ENCODE peak calls at places on chromosomes 5 and 9, in seven cellular contexts. C is aorta; X is GM23338; R is effector memory CD4-positive, alpha-beta T cell; V is PC-3; L is heart right ventricle; E is PC-9. O is an unnamed sample. For H3K4me1, the result is how much of the 10 kb centered on the place peaks cover.

GRCh38 chr5:1028481-1029269 is 20.1 kb downstream of the NKD2 start:
- DNase-seq in L (no peak), X (no peak), E (no peak), C (no peak), R (no peak), V (no peak), O (no peak)

GRCh38 chr5:43661102-43661501 is 58.1 kb downstream of the NNT start:
- DNase-seq in X (peak), E (peak), L (peak), R (no peak), C (no peak), V (peak), O (no peak)

GRCh38 chr9:126945682-126946081 is 31.1 kb downstream of the RALGPS1 start:
- DNase-seq in R (no peak), V (no peak), L (no peak), E (no peak), X (no peak), C (no peak), O (no peak)

GRCh38 chr5:14588145-14588544 is 6.6 kb downstream of the OTULINL start:
- DNase-seq in X (no peak), V (no peak), C (no peak), L (no peak), E (no peak), R (no peak), O (no peak)

GRCh38 chr9:110828148-110828730 is 159.6 kb downstream of the MUSK start:
- DNase-seq in R (no peak), E (no peak), X (peak), V (no peak), L (peak), C (peak), O (no peak)

GRCh38 chr9:3337515-3337914 is 188.3 kb downstream of the RFX3 start:
- DNase-seq in E (no peak), R (no peak), V (peak), C (no peak), X (no peak), L (peak), O (no peak)

GRCh38 chr9:129109504-129109903 is 1.1 kb downstream of the CRAT start:
- DNase-seq in C (no peak), L (no peak), R (no peak), X (peak), V (peak), E (no peak), O (peak)

GRCh38 chr9:81979196-81979595 is 9.4 kb upstream of the SPATA31D1 start:
- DNase-seq in E (no peak), X (no peak), C (no peak), R (no peak), L (no peak), V (no peak), O (no peak)

GRCh38 chr5:65338606-65339151 is 143.0 kb downstream of the ADAMTS6 start:
- DNase-seq in E (no peak), C (no peak), L (no peak), V (no peak), R (no peak), X (no peak), O (no peak)

GRCh38 chr5:73938280-73938937 is 312.4 kb downstream of the ARHGEF28 start:
- DNase-seq in V (peak), R (no peak), E (peak), C (no peak), L (no peak), X (no peak), O (no peak)

DNA sequence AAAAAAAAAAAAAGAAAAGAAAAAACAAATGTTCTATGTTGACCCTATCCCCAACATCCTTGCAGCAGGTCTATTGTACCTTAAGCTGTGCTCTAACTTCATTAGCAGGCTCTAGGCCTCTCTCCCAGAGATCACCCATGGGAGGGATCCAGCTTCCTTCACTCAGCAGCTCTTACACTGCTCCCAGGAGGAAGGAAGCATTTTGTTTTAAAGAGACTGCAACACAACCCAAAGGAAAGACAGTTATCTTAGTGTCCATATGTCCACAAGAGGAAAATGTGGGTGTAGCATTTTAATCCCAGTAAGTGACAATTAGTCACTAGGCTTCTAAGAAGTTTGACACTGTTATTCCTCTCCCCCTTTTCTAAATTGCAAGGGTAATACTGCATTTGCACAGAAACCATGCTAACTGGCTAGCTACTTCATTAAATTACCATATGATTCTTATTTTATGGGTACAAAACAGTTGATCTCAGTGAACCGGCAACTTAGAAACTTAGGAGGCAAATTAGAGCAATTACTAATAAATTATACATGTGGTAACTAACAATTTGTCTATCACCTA is 58.8 kb downstream of the MARCHF3 start:
- DNase-seq in X (no peak), C (no peak), L (peak), E (no peak), R (no peak), V (no peak), O (no peak)
- H3K4me1 ChIP-seq in X (under half), C (under half), L (under half), E (under half), R (under half), V (under half), O (under half)

GRCh38 chr5:116573617-116574431 is 799 bp downstream of the SEMA6A start:
- DNase-seq in X (no peak), V (no peak), L (peak), E (no peak), C (no peak), R (no peak), O (no peak)

GRCh38 chr5:116572375-116573278 is 2.0 kb downstream of the SEMA6A start:
- DNase-seq in C (peak), L (peak), R (no peak), E (no peak), X (peak), V (no peak), O (no peak)

GRCh38 chr5:116573279-116573616 is 1.4 kb downstream of the SEMA6A start:
- DNase-seq in V (no peak), C (no peak), L (no peak), X (no peak), R (no peak), E (no peak), O (no peak)

GRCh38 chr5:116569999-116570398 is 4.6 kb downstream of the SEMA6A start:
- DNase-seq in V (no peak), C (no peak), E (no peak), L (no peak), R (no peak), X (no peak), O (no peak)

DNA sequence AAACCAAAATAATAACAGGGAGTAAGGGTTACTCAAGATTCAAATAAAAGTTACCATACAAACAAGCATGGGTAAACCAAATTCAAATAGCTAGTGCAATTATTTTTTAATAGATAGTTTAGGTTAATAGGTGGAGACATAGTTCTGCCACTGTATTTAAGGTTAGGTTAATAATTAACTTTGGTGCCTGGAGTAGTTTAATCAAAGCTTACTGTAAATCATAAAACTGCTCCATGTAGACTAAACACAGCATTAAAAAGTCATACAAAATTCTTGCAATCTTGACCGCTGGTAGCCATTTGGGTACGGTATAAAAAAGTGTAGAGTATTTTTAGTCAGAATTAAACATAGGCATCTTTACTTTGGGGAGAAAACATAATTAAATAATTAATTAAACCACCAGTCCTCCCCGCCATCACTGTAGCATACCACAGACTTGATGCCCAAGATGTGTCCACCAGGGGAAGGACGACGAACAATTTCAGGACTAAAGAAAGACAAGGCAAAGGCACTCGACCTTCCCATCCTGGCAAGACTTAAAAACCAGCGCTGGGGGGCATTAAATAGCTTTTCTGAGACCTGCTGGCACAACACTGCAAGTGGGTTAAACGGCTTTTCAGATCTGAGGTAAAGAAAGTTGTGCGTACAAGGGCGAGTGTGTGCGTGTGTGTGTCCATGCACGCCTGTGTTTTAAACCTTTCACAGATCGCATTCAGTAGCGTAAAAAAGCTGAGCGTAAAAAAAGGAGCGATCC is 2.9 kb downstream of the SEMA6A start:
- DNase-seq in X (peak), E (no peak), V (no peak), R (no peak), C (no peak), L (no peak), O (no peak)
- H3K4me3 ChIP-seq in X (peak), E (no peak), V (no peak), R (no peak), C (no peak), L (peak), O (no peak)

DNA sequence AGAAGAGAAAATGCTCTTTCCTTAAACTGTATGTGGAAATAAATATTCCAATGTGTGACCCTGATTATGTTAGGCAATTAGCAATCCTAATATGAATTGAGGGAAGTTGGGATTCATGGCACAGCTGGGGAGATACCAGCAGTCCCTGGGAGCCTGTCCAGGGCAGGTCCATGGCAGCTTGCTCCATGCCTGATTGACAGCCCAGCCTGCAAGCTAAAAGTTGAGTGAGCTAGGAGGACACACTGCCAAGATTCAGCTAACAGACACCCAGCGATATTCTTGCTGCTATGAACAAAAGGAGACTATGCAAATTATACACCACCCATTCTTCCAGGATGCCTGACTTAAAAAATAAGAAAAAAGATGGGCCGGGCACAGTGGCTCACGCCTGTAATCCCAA is 6.2 kb downstream of the TGFBI start:
- DNase-seq in R (no peak), E (no peak), V (no peak), L (peak), C (peak), X (no peak), O (no peak)
- H3K4me1 ChIP-seq in R (under half), E (under half), V (under half), L (under half), C (under half), X (under half), O (under half)

GRCh38 chr5:5017827-5018559 is 122.1 kb upstream of the ADAMTS16 start:
- DNase-seq in X (no peak), V (peak), E (no peak), L (no peak), R (no peak), C (no peak), O (no peak)

GRCh38 chr5:5011151-5011550 is 129.0 kb upstream of the ADAMTS16 start:
- DNase-seq in C (no peak), L (no peak), X (no peak), V (no peak), R (no peak), E (no peak), O (no peak)

GRCh38 chr5:5018560-5018935 is 121.6 kb upstream of the ADAMTS16 start:
- DNase-seq in X (no peak), L (no peak), V (peak), E (no peak), R (no peak), C (peak), O (no peak)

GRCh38 chr5:5009240-5009639 is 130.9 kb upstream of the ADAMTS16 start:
- DNase-seq in E (no peak), R (no peak), C (no peak), V (no peak), L (no peak), X (no peak), O (no peak)

DNA sequence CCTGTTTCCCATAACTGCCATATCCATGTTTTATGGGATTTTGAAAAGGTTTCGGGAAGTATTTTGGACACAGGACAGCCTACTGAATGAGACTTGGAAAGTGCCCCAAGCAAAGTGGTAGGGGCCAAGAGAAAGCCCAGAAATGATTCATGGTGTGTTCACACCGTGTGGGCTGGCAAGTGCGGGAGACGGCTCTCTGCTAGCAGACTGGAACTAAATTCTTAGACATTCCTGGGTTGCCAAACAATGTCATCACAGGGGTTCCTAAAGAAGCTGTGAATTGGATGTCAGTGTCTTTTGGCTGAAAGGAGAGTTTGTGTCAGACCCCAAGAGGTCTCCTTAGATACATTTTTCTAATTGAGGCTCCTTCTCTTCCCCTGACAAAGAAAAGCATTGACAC is 125.3 kb upstream of the ADAMTS16 start:
- DNase-seq in X (peak), C (peak), V (peak), R (no peak), L (no peak), E (no peak), O (no peak)
- H3K4me3 ChIP-seq in X (no peak), C (no peak), V (peak), R (no peak), L (no peak), E (no peak), O (no peak)